ENCODE peak calls at places on chromosome 3, in nine cellular contexts. One of them, this sample, is unnamed.
A peak's percentile ranks its signal among the peaks of the same experiment; 100 is the strongest.

GRCh38 chr3:13654330-13655073 is 105.6 kb downstream of the FBLN2 start:
- DNase-seq in tibial nerve: no peak
- DNase-seq in DND-41: peak; percentile 81
- DNase-seq in small intestine: no peak
- DNase-seq in heart right ventricle: no peak
- DNase-seq in transverse colon: no peak
- DNase-seq in MM.1S: no peak
- DNase-seq in suprapubic skin: no peak
- DNase-seq in GM23248: no peak
- DNase-seq in this sample: no peak

GRCh38 chr3:169131695-169132464 is 531.6 kb downstream of the MECOM start:
- DNase-seq in heart right ventricle: no peak
- DNase-seq in small intestine: no peak
- DNase-seq in GM23248: no peak
- DNase-seq in transverse colon: no peak
- DNase-seq in suprapubic skin: no peak
- DNase-seq in DND-41: no peak
- DNase-seq in tibial nerve: no peak
- DNase-seq in MM.1S: no peak
- DNase-seq in this sample: no peak

GRCh38 chr3:147651107-147651506 is 241.9 kb downstream of the ZIC1 start:
- DNase-seq in DND-41: no peak
- DNase-seq in heart right ventricle: peak; percentile 22
- DNase-seq in transverse colon: no peak
- DNase-seq in suprapubic skin: no peak
- DNase-seq in tibial nerve: no peak
- DNase-seq in small intestine: no peak
- DNase-seq in MM.1S: no peak
- DNase-seq in GM23248: peak; percentile 53
- DNase-seq in this sample: peak; percentile 43

GRCh38 chr3:140276698-140277097 is 341.7 kb downstream of the CLSTN2 start:
- DNase-seq in MM.1S: no peak
- DNase-seq in DND-41: no peak
- DNase-seq in heart right ventricle: no peak
- DNase-seq in GM23248: peak; percentile 48
- DNase-seq in small intestine: peak; percentile 5
- DNase-seq in suprapubic skin: no peak
- DNase-seq in tibial nerve: no peak
- DNase-seq in transverse colon: no peak
- DNase-seq in this sample: no peak

GRCh38 chr3:150635526-150635925 is 32.4 kb downstream of the SELENOT start:
- DNase-seq in tibial nerve: no peak
- DNase-seq in heart right ventricle: no peak
- DNase-seq in DND-41: peak; percentile 24
- DNase-seq in MM.1S: peak; percentile 54
- DNase-seq in transverse colon: no peak
- DNase-seq in GM23248: no peak
- DNase-seq in suprapubic skin: no peak
- DNase-seq in small intestine: peak; percentile 65
- DNase-seq in this sample: no peak

GRCh38 chr3:111947179-111947727 is 31.6 kb upstream of the ABHD10 start:
- DNase-seq in MM.1S: no peak
- DNase-seq in tibial nerve: no peak
- DNase-seq in transverse colon: no peak
- DNase-seq in small intestine: no peak
- DNase-seq in suprapubic skin: no peak
- DNase-seq in heart right ventricle: no peak
- DNase-seq in GM23248: peak; percentile 74
- DNase-seq in DND-41: no peak
- DNase-seq in this sample: no peak

GRCh38 chr3:27312044-27312668 is 57.0 kb downstream of the NEK10 start:
- DNase-seq in suprapubic skin: no peak
- DNase-seq in heart right ventricle: no peak
- DNase-seq in small intestine: peak; percentile 79
- DNase-seq in GM23248: peak; percentile 74
- DNase-seq in MM.1S: peak; percentile 57
- DNase-seq in tibial nerve: no peak
- DNase-seq in transverse colon: no peak
- DNase-seq in DND-41: peak; percentile 24
- DNase-seq in this sample: no peak

GRCh38 chr3:185335799-185336198 is 27.1 kb upstream of the MAP3K13 start:
- DNase-seq in suprapubic skin: no peak
- DNase-seq in GM23248: peak; percentile 61
- DNase-seq in tibial nerve: no peak
- DNase-seq in heart right ventricle: no peak
- DNase-seq in MM.1S: no peak
- DNase-seq in small intestine: peak; percentile 73
- DNase-seq in transverse colon: no peak
- DNase-seq in DND-41: no peak
- DNase-seq in this sample: no peak

GRCh38 chr3:107366766-107367165 is 10.5 kb upstream of the CCDC54 start:
- DNase-seq in tibial nerve: no peak
- DNase-seq in heart right ventricle: no peak
- DNase-seq in GM23248: no peak
- DNase-seq in DND-41: no peak
- DNase-seq in small intestine: no peak
- DNase-seq in suprapubic skin: no peak
- DNase-seq in MM.1S: no peak
- DNase-seq in transverse colon: no peak
- DNase-seq in this sample: no peak

GRCh38 chr3:37667359-37667758 is 194.3 kb upstream of the CTDSPL start:
- DNase-seq in transverse colon: no peak
- DNase-seq in heart right ventricle: no peak
- DNase-seq in GM23248: no peak
- DNase-seq in small intestine: no peak
- DNase-seq in MM.1S: no peak
- DNase-seq in DND-41: no peak
- DNase-seq in tibial nerve: no peak
- DNase-seq in suprapubic skin: no peak
- DNase-seq in this sample: no peak

GRCh38 chr3:37666618-37667017 is 195.1 kb upstream of the CTDSPL start:
- DNase-seq in small intestine: no peak
- DNase-seq in GM23248: no peak
- DNase-seq in tibial nerve: no peak
- DNase-seq in heart right ventricle: no peak
- DNase-seq in suprapubic skin: no peak
- DNase-seq in transverse colon: no peak
- DNase-seq in DND-41: no peak
- DNase-seq in MM.1S: no peak
- DNase-seq in this sample: no peak

GRCh38 chr3:37668431-37668830 is 193.2 kb upstream of the CTDSPL start:
- DNase-seq in MM.1S: no peak
- DNase-seq in suprapubic skin: no peak
- DNase-seq in heart right ventricle: peak; percentile 46
- DNase-seq in transverse colon: no peak
- DNase-seq in tibial nerve: peak; percentile 28
- DNase-seq in DND-41: no peak
- DNase-seq in GM23248: peak; percentile 8
- DNase-seq in small intestine: no peak
- DNase-seq in this sample: peak; percentile 51

GRCh38 chr3:37671000-37671483 is 190.6 kb upstream of the CTDSPL start:
- DNase-seq in DND-41: no peak
- DNase-seq in suprapubic skin: no peak
- DNase-seq in heart right ventricle: no peak
- DNase-seq in tibial nerve: no peak
- DNase-seq in GM23248: no peak
- DNase-seq in MM.1S: no peak
- DNase-seq in small intestine: peak; percentile 84
- DNase-seq in transverse colon: no peak
- DNase-seq in this sample: no peak

DNA sequence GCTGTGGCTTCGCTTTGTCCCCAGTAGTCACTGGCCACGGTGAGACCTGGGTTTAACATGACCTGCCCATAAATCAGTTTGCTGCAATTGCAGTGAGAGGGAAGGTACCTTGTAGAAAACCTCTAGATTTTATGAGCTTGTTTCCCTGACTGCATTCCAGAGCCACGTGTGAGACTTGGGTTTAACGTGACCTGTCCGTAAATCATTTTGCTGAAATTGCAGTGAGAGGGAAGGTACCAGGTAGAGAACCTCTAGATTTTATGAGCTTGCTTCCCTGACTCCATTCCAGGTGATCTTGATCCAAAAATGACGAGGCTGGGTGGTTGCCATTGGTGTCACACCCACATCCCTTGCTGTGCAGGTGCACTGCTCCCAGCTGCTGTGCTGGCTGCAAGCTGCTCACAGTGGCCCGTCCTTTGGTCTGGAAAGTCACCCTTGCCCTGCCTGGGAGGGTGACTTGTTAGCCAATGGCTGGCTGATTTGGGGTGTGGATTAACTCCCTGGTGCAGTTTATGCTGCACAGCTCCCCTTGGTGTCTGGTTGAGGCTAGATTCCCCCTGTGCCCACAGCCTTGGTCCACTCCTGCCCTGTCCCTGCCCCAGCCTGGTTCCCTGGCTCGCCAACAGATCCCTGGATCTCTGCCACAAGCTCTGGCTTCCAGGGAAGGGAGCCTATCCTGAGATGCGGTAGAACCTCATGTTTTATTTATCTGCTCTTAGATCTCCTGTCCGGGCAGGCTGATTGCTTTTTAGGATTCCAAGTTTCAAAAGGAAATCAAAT is 192.7 kb upstream of the CTDSPL start:
- DNase-seq in MM.1S: no peak
- DNase-seq in transverse colon: peak; percentile 65
- DNase-seq in GM23248: no peak
- DNase-seq in small intestine: peak; percentile 94
- DNase-seq in suprapubic skin: no peak
- DNase-seq in heart right ventricle: peak; percentile 57
- DNase-seq in tibial nerve: no peak
- DNase-seq in DND-41: no peak
- DNase-seq in this sample: no peak
- H3K4me3 ChIP-seq in MM.1S: no peak overlapping the region
- H3K4me3 ChIP-seq in transverse colon: no peak overlapping the region
- H3K4me3 ChIP-seq in GM23248: no peak overlapping the region
- H3K4me3 ChIP-seq in small intestine: no peak overlapping the region
- H3K4me3 ChIP-seq in suprapubic skin: no peak overlapping the region
- H3K4me3 ChIP-seq in heart right ventricle: no peak overlapping the region
- H3K4me3 ChIP-seq in tibial nerve: no peak overlapping the region
- H3K4me3 ChIP-seq in DND-41: no peak overlapping the region
- H3K4me3 ChIP-seq in this sample: no peak overlapping the region

GRCh38 chr3:69087030-69087791 is 2.5 kb downstream of the ARL6IP5 start:
- DNase-seq in heart right ventricle: no peak
- DNase-seq in transverse colon: no peak
- DNase-seq in small intestine: no peak
- DNase-seq in DND-41: no peak
- DNase-seq in MM.1S: peak; percentile 51
- DNase-seq in GM23248: no peak
- DNase-seq in tibial nerve: no peak
- DNase-seq in suprapubic skin: no peak
- DNase-seq in this sample: no peak
- H3K4me1 ChIP-seq in heart right ventricle: peaks cover 89% of the 10 kb centered on the region
- H3K4me1 ChIP-seq in transverse colon: peaks cover 60% of the 10 kb centered on the region
- H3K4me1 ChIP-seq in small intestine: peaks cover 9% of the 10 kb centered on the region
- H3K4me1 ChIP-seq in DND-41: peaks cover 83% of the 10 kb centered on the region
- H3K4me1 ChIP-seq in MM.1S: peaks cover 51% of the 10 kb centered on the region
- H3K4me1 ChIP-seq in GM23248: peaks cover 61% of the 10 kb centered on the region
- H3K4me1 ChIP-seq in tibial nerve: no peaks in the 10 kb centered on the region
- H3K4me1 ChIP-seq in suprapubic skin: peaks cover 86% of the 10 kb centered on the region
- H3K4me1 ChIP-seq in this sample: peaks cover 88% of the 10 kb centered on the region

DNA sequence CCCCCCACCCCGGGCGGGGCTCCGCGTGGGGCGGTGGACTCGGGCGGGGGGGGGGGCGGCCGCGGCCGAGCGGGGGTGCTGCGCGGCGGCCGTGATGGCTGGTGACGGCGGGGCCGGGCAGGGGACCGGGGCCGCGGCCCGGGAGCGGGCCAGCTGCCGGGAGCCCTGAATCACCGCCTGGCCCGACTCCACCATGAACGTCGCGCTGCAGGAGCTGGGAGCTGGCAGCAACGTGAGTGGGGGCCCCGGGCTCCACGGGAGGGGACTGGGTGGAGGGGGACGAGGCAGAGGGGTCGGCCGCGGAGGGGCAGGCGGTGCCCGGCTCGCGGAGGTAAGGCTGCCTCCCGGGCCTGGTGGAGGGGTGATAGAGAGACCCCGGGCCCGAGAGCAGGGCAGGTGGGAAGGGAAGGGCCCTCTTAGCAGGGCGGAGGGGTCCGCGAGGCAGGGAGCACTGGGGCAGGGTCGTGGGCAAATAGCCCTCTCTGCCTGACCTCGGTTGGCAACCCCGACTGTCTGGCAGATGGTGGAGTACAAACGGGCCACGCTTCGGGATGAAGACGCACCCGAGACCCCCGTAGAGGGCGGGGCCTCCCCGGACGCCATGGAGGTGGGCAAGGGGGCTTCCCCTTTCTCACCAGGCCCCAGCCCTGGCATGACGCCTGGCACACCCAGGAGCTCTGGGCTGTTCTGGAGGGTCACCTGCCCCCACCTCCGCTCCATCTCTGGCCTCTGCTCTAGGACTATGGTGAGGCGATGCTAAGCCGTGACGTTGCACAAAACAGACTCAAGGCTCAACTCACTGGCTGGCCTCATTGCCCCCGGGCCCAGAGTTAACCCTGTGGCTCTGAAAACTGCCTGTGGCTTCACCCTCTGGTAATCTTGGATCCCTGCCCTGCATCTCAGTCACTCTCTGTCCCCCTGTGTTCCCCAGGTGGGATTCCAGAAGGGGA is at the start of gene ECE2:
- DNase-seq in MM.1S: no peak
- DNase-seq in tibial nerve: no peak
- DNase-seq in transverse colon: no peak
- DNase-seq in suprapubic skin: no peak
- DNase-seq in DND-41: no peak
- DNase-seq in heart right ventricle: no peak
- DNase-seq in GM23248: peak; percentile 66
- DNase-seq in small intestine: no peak
- DNase-seq in this sample: no peak
- H3K4me3 ChIP-seq in MM.1S: no peak within 1 kb of the TSS
- H3K4me3 ChIP-seq in tibial nerve: no peak within 1 kb of the TSS
- H3K4me3 ChIP-seq in transverse colon: no peak within 1 kb of the TSS
- H3K4me3 ChIP-seq in suprapubic skin: peak within 1 kb of the TSS; percentile 9
- H3K4me3 ChIP-seq in DND-41: no peak within 1 kb of the TSS
- H3K4me3 ChIP-seq in heart right ventricle: no peak within 1 kb of the TSS
- H3K4me3 ChIP-seq in GM23248: peak within 1 kb of the TSS; percentile 40
- H3K4me3 ChIP-seq in small intestine: no peak within 1 kb of the TSS
- H3K4me3 ChIP-seq in this sample: no peak within 1 kb of the TSS

GRCh38 chr3:172098698-172099494 is 59.5 kb downstream of the FNDC3B start:
- DNase-seq in heart right ventricle: no peak
- DNase-seq in suprapubic skin: no peak
- DNase-seq in small intestine: no peak
- DNase-seq in MM.1S: no peak
- DNase-seq in GM23248: no peak
- DNase-seq in transverse colon: no peak
- DNase-seq in DND-41: no peak
- DNase-seq in tibial nerve: no peak
- DNase-seq in this sample: no peak
- H3K4me1 ChIP-seq in heart right ventricle: peaks cover 96% of the 10 kb centered on the region
- H3K4me1 ChIP-seq in suprapubic skin: peaks cover 36% of the 10 kb centered on the region
- H3K4me1 ChIP-seq in small intestine: peaks cover 3% of the 10 kb centered on the region
- H3K4me1 ChIP-seq in MM.1S: peaks cover 87% of the 10 kb centered on the region
- H3K4me1 ChIP-seq in GM23248: peaks cover 70% of the 10 kb centered on the region
- H3K4me1 ChIP-seq in transverse colon: peaks cover 48% of the 10 kb centered on the region
- H3K4me1 ChIP-seq in DND-41: peaks cover 12% of the 10 kb centered on the region
- H3K4me1 ChIP-seq in tibial nerve: no peaks in the 10 kb centered on the region
- H3K4me1 ChIP-seq in this sample: peaks cover 90% of the 10 kb centered on the region

This sample was measured in heart left ventricle.